ENCODE peak calls at places on chromosomes 16 and 17, in eight cellular contexts. K is A549, U is fibroblast of mammary gland, J is T-cell, D is RCC 7860, G is transverse colon, N is MCF 10A, C is GM04503. H is an unnamed sample.
A peak's percentile ranks its signal among the peaks of the same experiment; 100 is the strongest.

GRCh38 chr17:10697092-10698081 is at the start of the genes ADPRM and SCO1:
- DNase-seq in G (peak; percentile 96), U (peak; percentile 92), J (peak; percentile 88), N (peak; percentile 93), D (peak; percentile 76), C (peak; percentile 73), K (peak; percentile 95), H (peak; percentile 98)

GRCh38 chr17:8851600-8851999 is 15.9 kb downstream of the PIK3R6 start:
- DNase-seq in N (no peak), G (no peak), C (no peak), U (no peak), D (no peak), J (no peak), K (no peak), H (no peak)

GRCh38 chr17:73262676-73263642 is 1.3 kb upstream of the CPSF4L start:
- DNase-seq in J (no peak), U (no peak), D (no peak), G (no peak), N (no peak), C (no peak), K (no peak), H (no peak)

GRCh38 chr16:51155901-51156810 is 5.1 kb upstream of the SALL1 start:
- DNase-seq in G (no peak), D (no peak), J (no peak), K (peak; percentile 13), N (no peak), C (no peak), U (peak; percentile 41), H (no peak)

GRCh38 chr17:55709984-55710383 is 12.7 kb downstream of the TMEM100 start:
- DNase-seq in U (no peak), D (no peak), J (no peak), N (no peak), C (no peak), G (no peak), K (no peak), H (no peak)

GRCh38 chr17:16444258-16444886 is 29.0 kb downstream of the TRPV2 start:
- DNase-seq in J (no peak), N (peak; percentile 54), D (peak; percentile 19), C (no peak), G (no peak), K (peak; percentile 37), U (peak; percentile 43), H (peak; percentile 65)

GRCh38 chr16:30131869-30132475 is 9.0 kb upstream of the MAPK3 start:
- DNase-seq in N (no peak), K (no peak), D (no peak), U (no peak), G (no peak), C (no peak), J (no peak), H (no peak)

GRCh38 chr17:16298140-16298662 is 55.1 kb downstream of the CENPV start:
- DNase-seq in N (no peak), J (no peak), U (no peak), C (no peak), D (no peak), G (no peak), K (no peak), H (no peak)

GRCh38 chr16:85306071-85306792 is 194.0 kb upstream of the CIBAR2 start:
- DNase-seq in J (peak; percentile 79), U (peak; percentile 85), N (peak; percentile 82), C (no peak), G (peak; percentile 87), D (peak; percentile 51), K (peak; percentile 48), H (peak; percentile 81)

GRCh38 chr16:89720520-89720858 is 209 bp downstream of the VPS9D1 start:
- DNase-seq in J (no peak), K (no peak), G (peak; percentile 75), U (no peak), D (no peak), N (no peak), C (no peak), H (no peak)

GRCh38 chr16:9869776-9870175 is 312.5 kb downstream of the GRIN2A start:
- DNase-seq in J (no peak), K (no peak), C (no peak), N (no peak), D (no peak), U (no peak), G (no peak), H (no peak)

GRCh38 chr16:11309895-11310633 is 28.9 kb upstream of the PRM1 start:
- DNase-seq in D (no peak), G (no peak), N (no peak), C (no peak), J (no peak), K (no peak), U (no peak), H (peak; percentile 58)

GRCh38 chr17:27236710-27237315 is 57.1 kb upstream of the WSB1 start:
- DNase-seq in D (peak; percentile 44), K (peak; percentile 78), G (peak; percentile 89), C (no peak), J (peak; percentile 75), U (peak; percentile 77), N (peak; percentile 77), H (peak; percentile 92)

GRCh38 chr17:32288600-32288999 is 23.0 kb downstream of the RHBDL3 start:
- DNase-seq in D (no peak), K (no peak), U (no peak), N (no peak), G (no peak), J (no peak), C (no peak), H (no peak)

GRCh38 chr16:53837421-53837820 is 133.5 kb downstream of the FTO start:
- DNase-seq in D (no peak), G (no peak), K (no peak), C (no peak), N (no peak), U (no peak), J (no peak), H (no peak)